ENCODE peak calls at places on chromosomes 7 and 10, in four cellular contexts. X, U, B and K are unnamed samples.

GRCh38 chr7:46387646-46388045 is 466.6 kb upstream of the IGFBP3 start:
- DNase-seq in X (no peak), U (no peak), B (no peak), K (no peak)

GRCh38 chr7:92179393-92179924 is 517 bp upstream of the LRRD1 start:
- DNase-seq in X (no peak), U (no peak), B (no peak), K (no peak)

GRCh38 chr10:133617196-133617595 is 9.4 kb downstream of the FRG2B start:
- DNase-seq in X (no peak), U (no peak), B (no peak), K (no peak)

GRCh38 chr10:49568235-49568634 is 29.3 kb upstream of the ERCC6 start:
- DNase-seq in X (no peak), U (no peak), B (peak), K (no peak)

GRCh38 chr10:43479275-43479674 is 42.4 kb downstream of the ZNF487 start:
- DNase-seq in X (no peak), U (no peak), B (no peak), K (no peak)

GRCh38 chr7:44277851-44278250 is 47.5 kb downstream of the CAMK2B start:
- DNase-seq in X (no peak), U (no peak), B (no peak), K (no peak)

GRCh38 chr10:112765717-112766235 is 184.3 kb upstream of the TCF7L2 start:
- DNase-seq in X (no peak), U (no peak), B (no peak), K (no peak)

GRCh38 chr10:12321641-12322040 is 27.7 kb upstream of the CAMK1D start:
- DNase-seq in X (no peak), U (no peak), B (no peak), K (no peak)

GRCh38 chr7:108299251-108300014 is 156.8 kb downstream of the NRCAM start:
- DNase-seq in X (no peak), U (no peak), B (no peak), K (no peak)

GRCh38 chr7:15801041-15801440 is 114.6 kb upstream of the MEOX2 start:
- DNase-seq in X (no peak), U (no peak), B (no peak), K (no peak)

GRCh38 chr7:149854611-149855367 is 16.6 kb downstream of the ZNF862 start:
- DNase-seq in X (peak), U (peak), B (no peak), K (peak)

GRCh38 chr10:78260141-78260540 is 226.5 kb downstream of the RPS24 start:
- DNase-seq in X (peak), U (no peak), B (no peak), K (peak)

GRCh38 chr10:22053048-22053447 is 49.5 kb upstream of the DNAJC1 start:
- DNase-seq in X (peak), U (peak), B (no peak), K (no peak)

GRCh38 chr7:50335795-50336754 is 31.6 kb downstream of the IKZF1 start:
- DNase-seq in X (no peak), U (peak), B (no peak), K (no peak)

GRCh38 chr7:44555350-44555749 is 14.2 kb upstream of the NPC1L1 start:
- DNase-seq in X (no peak), U (no peak), B (no peak), K (no peak)

GRCh38 chr10:34049887-34050286 is 715.4 kb upstream of the NRP1 start:
- DNase-seq in X (no peak), U (no peak), B (no peak), K (no peak)

GRCh38 chr7:35277359-35277758 is 23.5 kb upstream of the TBX20 start:
- DNase-seq in X (no peak), U (no peak), B (no peak), K (no peak)

GRCh38 chr10:95841711-95842498 is 65.9 kb upstream of the CC2D2B start:
- DNase-seq in X (peak), U (peak), B (no peak), K (peak)

GRCh38 chr10:104349623-104350142 is 4.0 kb upstream of the CFAP58 start:
- DNase-seq in X (peak), U (no peak), B (peak), K (no peak)

GRCh38 chr10:64096941-64097340 is 575.7 kb downstream of the REEP3 start:
- DNase-seq in X (no peak), U (no peak), B (no peak), K (no peak)

GRCh38 chr7:100157069-100157333 is 1.5 kb downstream of the TRAPPC14 start:
- DNase-seq in X (no peak), U (no peak), B (no peak), K (no peak)

GRCh38 chr7:81162771-81163525 is 244.1 kb upstream of the SEMA3C start:
- DNase-seq in X (no peak), U (no peak), B (no peak), K (no peak)

GRCh38 chr7:122679813-122680212 is 19.1 kb downstream of the RNF133 start:
- DNase-seq in X (no peak), U (no peak), B (no peak), K (no peak)

DNA sequence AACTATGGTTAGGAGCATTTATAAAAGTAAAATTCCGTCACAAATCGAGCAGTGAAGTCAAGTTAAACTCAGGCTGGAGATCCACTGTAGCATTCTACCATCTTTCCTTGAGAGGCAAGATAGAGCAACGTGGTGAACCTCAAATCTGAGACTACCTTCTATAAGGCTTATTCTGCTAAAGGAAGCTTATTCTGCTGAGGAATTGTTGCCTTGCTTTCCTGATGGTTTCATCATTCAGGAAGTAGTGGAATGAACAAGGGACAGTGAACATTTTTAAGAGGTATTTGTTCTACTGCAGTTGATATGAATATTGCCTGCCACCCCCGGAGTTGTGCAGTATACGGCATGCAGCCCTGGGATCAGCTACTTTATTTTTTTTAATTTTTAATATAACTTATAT is 170.8 kb downstream of the VPS50 start:
- DNase-seq in X (no peak), U (no peak), B (no peak), K (no peak)
- TF ChIP-seq FOXK2 in X (no peak), U (no peak), B (no peak), K (no peak)

DNA sequence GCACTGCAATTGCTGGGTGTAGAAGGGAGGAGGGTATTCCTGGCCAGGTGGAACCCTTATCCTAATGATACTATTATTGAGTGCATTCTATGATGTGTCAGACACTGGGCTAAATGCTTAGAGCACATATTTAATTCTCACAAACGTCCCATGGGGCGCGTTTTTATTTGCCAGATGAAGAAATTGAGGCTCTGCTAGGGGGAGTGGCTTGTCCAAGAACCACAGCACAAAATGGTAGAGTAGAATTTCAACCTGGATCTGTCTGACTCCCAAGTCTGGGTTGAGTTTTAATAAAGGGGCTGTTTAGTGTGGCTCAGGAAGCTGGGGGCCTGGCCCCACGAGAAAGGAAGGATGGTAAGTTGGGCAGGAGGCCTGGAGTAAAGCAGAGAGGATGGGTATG is 148.2 kb upstream of the PCBD1 start:
- DNase-seq in X (no peak), U (no peak), B (no peak), K (no peak)
- TF ChIP-seq SP1 in X (no peak), U (no peak), B (no peak), K (no peak)

GRCh38 chr10:27625452-27626345 is 119.9 kb downstream of the MKX start:
- DNase-seq in X (no peak), U (no peak), B (no peak), K (no peak)
- TF ChIP-seq BHLHE40 in X (no peak), U (no peak), B (no peak), K (no peak)

GRCh38 chr7:27191081-27191715 is 6.2 kb upstream of the HOXA11 start:
- DNase-seq in X (no peak), U (no peak), B (no peak), K (no peak)

GRCh38 chr7:27190284-27190748 is 5.3 kb upstream of the HOXA11 start:
- DNase-seq in X (no peak), U (no peak), B (no peak), K (no peak)

GRCh38 chr7:27192546-27193334 is 7.2 kb downstream of the HOXA13 start:
- DNase-seq in X (no peak), U (no peak), B (no peak), K (no peak)

GRCh38 chr7:27193335-27194001 is 6.4 kb downstream of the HOXA13 start:
- DNase-seq in X (no peak), U (no peak), B (no peak), K (no peak)

DNA sequence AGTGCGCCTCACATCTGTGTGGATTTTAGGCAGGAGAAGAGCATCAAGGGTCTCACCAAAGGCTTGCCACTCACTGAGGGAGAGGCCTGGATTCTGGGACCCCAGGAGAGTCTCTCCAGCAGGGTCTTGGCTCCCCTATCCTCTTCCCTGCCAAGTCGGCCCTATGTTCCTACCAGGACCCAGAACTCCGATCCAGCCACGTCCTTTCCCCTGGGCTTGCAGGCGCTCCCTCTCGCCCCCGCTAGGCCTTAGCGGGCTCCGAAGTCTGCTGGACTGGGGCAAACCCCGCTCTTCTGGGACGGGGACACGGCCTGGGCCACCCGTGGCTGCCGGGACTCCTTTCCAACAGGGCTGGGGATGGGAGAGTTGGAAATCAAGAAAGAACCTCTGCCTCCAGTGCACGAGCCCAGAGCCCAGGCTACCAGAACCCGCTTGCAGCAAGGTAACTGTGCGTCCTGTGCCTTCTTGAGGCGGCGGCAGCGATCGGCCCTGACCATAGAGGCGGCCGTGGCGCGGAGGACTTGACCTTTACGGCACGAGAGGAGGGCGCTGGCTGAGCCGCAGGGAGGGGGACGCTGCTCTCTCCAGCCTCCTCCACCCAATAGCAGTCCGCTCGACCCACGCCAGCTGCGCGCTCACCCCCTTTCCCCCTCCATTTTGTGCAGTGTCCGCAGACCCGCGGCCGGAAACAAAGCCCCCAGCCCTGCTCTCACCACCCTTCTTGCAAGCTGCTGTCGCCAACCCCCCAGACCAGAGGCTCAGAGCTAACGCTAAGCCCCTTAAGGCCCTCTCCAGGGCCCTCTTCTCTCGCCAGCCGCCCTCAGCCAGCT is 6.9 kb upstream of the HOXA11 start:
- DNase-seq in X (no peak), U (no peak), B (no peak), K (no peak)
- TF ChIP-seq FOXK2 in X (no peak), U (no peak), B (no peak), K (no peak)